ENCODE peak calls at places on chromosomes 13 and 19, in six cellular contexts. One of them, this sample, is unnamed.
A peak's percentile ranks its signal among the peaks of the same experiment; 100 is the strongest.

GRCh38 chr19:17380426-17381138 is 3.4 kb upstream of the PLVAP start:
- DNase-seq in activated CD4-positive, CD25-positive, alpha-beta regulatory T cell: no peak
- DNase-seq in colonic mucosa: no peak
- DNase-seq in caudate nucleus: no peak
- DNase-seq in NCI-H748 treated with DMSO at 0.1 percent for 48 hours: no peak
- DNase-seq in HL-60: no peak
- DNase-seq in this sample: no peak

GRCh38 chr19:36207605-36208252 is 6.7 kb downstream of the ZNF565 start:
- DNase-seq in colonic mucosa: no peak
- DNase-seq in HL-60: no peak
- DNase-seq in NCI-H748 treated with DMSO at 0.1 percent for 48 hours: no peak
- DNase-seq in activated CD4-positive, CD25-positive, alpha-beta regulatory T cell: no peak
- DNase-seq in caudate nucleus: no peak
- DNase-seq in this sample: no peak

GRCh38 chr19:39407644-39408391 is 1.2 kb downstream of the ZFP36 start:
- DNase-seq in HL-60: no peak
- DNase-seq in NCI-H748 treated with DMSO at 0.1 percent for 48 hours: no peak
- DNase-seq in caudate nucleus: no peak
- DNase-seq in colonic mucosa: peak; percentile 54
- DNase-seq in activated CD4-positive, CD25-positive, alpha-beta regulatory T cell: peak; percentile 66
- DNase-seq in this sample: no peak

GRCh38 chr13:21668665-21669599 is 1.9 kb upstream of the FGF9 start:
- DNase-seq in caudate nucleus: no peak
- DNase-seq in activated CD4-positive, CD25-positive, alpha-beta regulatory T cell: no peak
- DNase-seq in colonic mucosa: peak; percentile 51
- DNase-seq in HL-60: no peak
- DNase-seq in NCI-H748 treated with DMSO at 0.1 percent for 48 hours: peak; percentile 58
- DNase-seq in this sample: no peak

GRCh38 chr13:73244486-73244885 is 185.7 kb downstream of the KLF5 start:
- DNase-seq in NCI-H748 treated with DMSO at 0.1 percent for 48 hours: no peak
- DNase-seq in colonic mucosa: no peak
- DNase-seq in HL-60: no peak
- DNase-seq in caudate nucleus: no peak
- DNase-seq in activated CD4-positive, CD25-positive, alpha-beta regulatory T cell: no peak
- DNase-seq in this sample: no peak

GRCh38 chr13:72218966-72219365 is 352.0 kb upstream of the DACH1 start:
- DNase-seq in NCI-H748 treated with DMSO at 0.1 percent for 48 hours: no peak
- DNase-seq in colonic mucosa: no peak
- DNase-seq in caudate nucleus: no peak
- DNase-seq in HL-60: no peak
- DNase-seq in activated CD4-positive, CD25-positive, alpha-beta regulatory T cell: no peak
- DNase-seq in this sample: no peak

GRCh38 chr19:44752816-44753618 is 4.5 kb downstream of the BCL3 start:
- DNase-seq in activated CD4-positive, CD25-positive, alpha-beta regulatory T cell: peak; percentile 93
- DNase-seq in NCI-H748 treated with DMSO at 0.1 percent for 48 hours: peak; percentile 66
- DNase-seq in HL-60: peak; percentile 98
- DNase-seq in colonic mucosa: peak; percentile 96
- DNase-seq in caudate nucleus: no peak
- DNase-seq in this sample: peak; percentile 65

GRCh38 chr19:1063030-1063908 is 3.7 kb upstream of the ARHGAP45 start:
- DNase-seq in HL-60: no peak
- DNase-seq in colonic mucosa: peak; percentile 37
- DNase-seq in NCI-H748 treated with DMSO at 0.1 percent for 48 hours: no peak
- DNase-seq in activated CD4-positive, CD25-positive, alpha-beta regulatory T cell: peak; percentile 34
- DNase-seq in caudate nucleus: no peak
- DNase-seq in this sample: no peak

GRCh38 chr19:3619631-3620012 is 7.0 kb downstream of the CACTIN start:
- DNase-seq in caudate nucleus: no peak
- DNase-seq in colonic mucosa: no peak
- DNase-seq in NCI-H748 treated with DMSO at 0.1 percent for 48 hours: no peak
- DNase-seq in HL-60: no peak
- DNase-seq in activated CD4-positive, CD25-positive, alpha-beta regulatory T cell: no peak
- DNase-seq in this sample: no peak

This sample was measured in dorsolateral prefrontal cortex.